ENCODE peak calls at places on chromosomes 4 and X, in eight cellular contexts. Q is testis; N is heart right ventricle; X is heart left ventricle; T is CD4-positive, alpha-beta memory T cell; P is SJSA1; E is ascending aorta; Y is CD8-positive, alpha-beta T cell. O is an unnamed sample.

GRCh38 chrX:63967541-63967940 is 182.5 kb upstream of the ARHGEF9 start:
- DNase-seq in E (no peak), Q (no peak), P (no peak), T (no peak), Y (no peak), N (no peak), X (no peak), O (no peak)

GRCh38 chr4:125837493-125838238 is 522.9 kb downstream of the FAT4 start:
- DNase-seq in P (peak), T (no peak), N (no peak), Y (no peak), Q (no peak), E (no peak), X (no peak), O (no peak)

GRCh38 chr4:29805245-29805644 is 914.9 kb upstream of the PCDH7 start:
- DNase-seq in E (no peak), X (no peak), P (no peak), Y (no peak), N (no peak), T (no peak), Q (peak), O (no peak)

GRCh38 chr4:33850503-33850902 is 2393.8 kb downstream of the ARAP2 start:
- DNase-seq in Q (no peak), T (no peak), N (no peak), X (no peak), P (no peak), Y (no peak), E (no peak), O (no peak)

GRCh38 chr4:36997727-36998126 is 246.8 kb upstream of the NWD2 start:
- DNase-seq in E (no peak), X (no peak), P (no peak), T (no peak), Y (no peak), Q (no peak), N (no peak), O (no peak)

GRCh38 chrX:75276666-75277065 is 2.8 kb downstream of the UPRT start:
- DNase-seq in E (no peak), P (no peak), N (no peak), Q (no peak), X (no peak), T (no peak), Y (no peak), O (no peak)

GRCh38 chr4:123443401-123444297 is 47.1 kb downstream of the SPRY1 start:
- DNase-seq in P (no peak), E (no peak), T (no peak), N (no peak), Q (peak), Y (no peak), X (no peak), O (no peak)

GRCh38 chrX:42708222-42708621 is 69.7 kb downstream of the PPP1R2C start:
- DNase-seq in P (no peak), T (no peak), Q (no peak), E (no peak), Y (no peak), X (no peak), N (no peak), O (no peak)

GRCh38 chr4:167838686-167839085 is 253.7 kb upstream of the ANXA10 start:
- DNase-seq in Q (no peak), E (no peak), T (no peak), X (no peak), N (no peak), Y (no peak), P (no peak), O (no peak)

GRCh38 chr4:37603070-37603468 is 83.1 kb downstream of the RELL1 start:
- DNase-seq in P (peak), T (peak), N (peak), E (peak), Q (peak), Y (peak), X (peak), O (peak)

GRCh38 chr4:96164814-96165351 is 325.0 kb downstream of the PDHA2 start:
- DNase-seq in P (peak), T (no peak), X (no peak), E (no peak), Y (no peak), Q (no peak), N (no peak), O (no peak)

GRCh38 chr4:93780080-93780479 is 48.5 kb upstream of the ATOH1 start:
- DNase-seq in E (no peak), N (no peak), T (no peak), P (no peak), Q (no peak), Y (no peak), X (no peak), O (no peak)

GRCh38 chr4:71550220-71551190 is 211.7 kb downstream of the SLC4A4 start:
- DNase-seq in T (no peak), Y (no peak), X (no peak), N (no peak), E (no peak), Q (no peak), P (no peak), O (no peak)

GRCh38 chr4:122689972-122690371 is 42.5 kb upstream of the BBS12 start:
- DNase-seq in Y (no peak), X (no peak), E (no peak), Q (no peak), T (no peak), P (no peak), N (no peak), O (no peak)

GRCh38 chrX:115892787-115893671 is 277.5 kb upstream of the AGTR2 start:
- DNase-seq in Q (no peak), T (peak), P (no peak), X (peak), Y (no peak), N (no peak), E (no peak), O (no peak)
- H3K27ac ChIP-seq in Q (no peak), T (no peak), P (no peak), X (peak), Y (no peak), N (no peak), E (peak), O (no peak)

DNA sequence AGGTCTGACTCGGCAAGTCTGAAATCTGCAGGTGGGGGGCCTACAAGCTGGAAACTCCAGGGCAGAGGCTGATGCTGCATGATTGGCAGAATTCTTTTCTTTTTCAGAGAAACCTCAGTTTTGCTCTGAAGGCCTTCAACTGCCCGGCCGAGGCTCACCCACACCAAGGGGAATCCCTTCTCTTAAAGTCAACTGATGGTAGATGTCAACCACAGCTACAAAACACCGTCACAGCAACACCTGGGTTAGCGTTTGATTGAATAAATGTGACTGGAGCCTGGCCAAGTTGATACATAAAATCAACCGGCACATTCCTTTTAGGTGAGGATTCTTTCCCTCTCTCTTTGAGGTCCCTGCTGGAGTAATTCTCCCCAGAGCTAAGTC is 15.2 kb upstream of the KIAA0232 start:
- DNase-seq in X (no peak), T (no peak), E (no peak), N (no peak), Q (no peak), Y (no peak), P (no peak), O (no peak)
- H3K4me3 ChIP-seq in X (no peak), T (no peak), E (no peak), N (no peak), Q (no peak), Y (no peak), P (no peak), O (no peak)

GRCh38 chrX:118976599-118977340 is 2.4 kb downstream of the LONRF3 start:
- DNase-seq in X (peak), Y (no peak), P (peak), T (peak), N (peak), Q (peak), E (no peak), O (peak)
- H3K27ac ChIP-seq in X (peak), Y (no peak), P (peak), T (peak), N (peak), Q (peak), E (peak), O (no peak)

GRCh38 chr4:108168672-108169562 is at the start of gene LEF1:
- DNase-seq in E (no peak), Y (peak), X (no peak), Q (peak), P (peak), T (peak), N (no peak), O (peak)

GRCh38 chr4:108171541-108172230 is 3.0 kb upstream of the LEF1 start:
- DNase-seq in Q (peak), T (peak), P (peak), X (no peak), E (no peak), Y (peak), N (no peak), O (peak)

GRCh38 chr4:108168213-108168671 is 490 bp downstream of the LEF1 start:
- DNase-seq in E (no peak), Q (no peak), Y (no peak), N (no peak), X (no peak), T (peak), P (no peak), O (no peak)

GRCh38 chr4:108170729-108171540 is 2.2 kb upstream of the LEF1 start:
- DNase-seq in X (no peak), T (no peak), P (peak), N (no peak), Q (no peak), Y (no peak), E (no peak), O (no peak)

DNA sequence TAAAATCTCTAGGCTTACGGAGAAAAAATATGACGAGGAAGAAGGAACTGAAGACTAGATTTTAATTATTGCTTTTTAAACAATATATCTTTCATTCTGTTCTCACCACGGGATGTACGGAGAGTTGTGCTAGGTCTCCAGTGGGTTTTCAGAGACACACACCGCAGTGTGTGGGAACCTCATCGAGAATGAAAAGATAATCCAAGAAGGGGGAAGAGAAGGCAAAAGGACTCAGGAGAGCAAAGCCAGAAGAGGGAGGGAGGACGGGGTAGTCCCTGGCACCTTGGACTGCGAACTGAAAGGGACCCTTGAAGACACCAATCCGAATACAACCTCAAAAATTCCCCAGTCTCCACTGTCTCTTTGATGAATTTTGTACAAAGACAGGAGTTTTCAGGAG is 907 bp upstream of the LEF1 start:
- DNase-seq in T (no peak), N (no peak), P (peak), E (no peak), Y (no peak), Q (no peak), X (no peak), O (no peak)
- H3K4me3 ChIP-seq in T (peak), N (no peak), P (peak), E (peak), Y (peak), Q (no peak), X (peak), O (peak)

GRCh38 chrX:50813843-50814661 is at the start of gene SHROOM4:
- DNase-seq in E (no peak), P (peak), T (no peak), N (peak), X (peak), Q (peak), Y (no peak), O (no peak)
- H3K27ac ChIP-seq in E (peak), P (peak), T (no peak), N (peak), X (peak), Q (no peak), Y (no peak), O (no peak)